ENCODE peak calls at places on chromosomes 4 and X, in four cellular contexts. S is GM06990; K is stimulated activated CD4-positive, alpha-beta T cell treated with anti-CD3 and anti-CD28 coated beads, Interleukin-12 subunit alpha, Interleukin-12 subunit beta, amount 100 ng/mL, for 48 hours; D is activated gamma-delta T cell treated with Interleukin-2 at 50 U/mL for 16 hours. C is an unnamed sample.

GRCh38 chr4:6309755-6310154 is 40.1 kb downstream of the WFS1 start:
- DNase-seq in S (no peak), K (no peak), D (no peak), C (no peak)

GRCh38 chrX:107556967-107557366 is 71.3 kb upstream of the PRPS1 start:
- DNase-seq in S (no peak), K (no peak), D (no peak), C (no peak)

GRCh38 chr4:103091601-103092223 is 7.9 kb downstream of the BDH2 start:
- DNase-seq in S (peak), K (no peak), D (peak), C (peak)

GRCh38 chr4:119743644-119744043 is 115.0 kb upstream of the PDE5A start:
- DNase-seq in S (no peak), K (no peak), D (no peak), C (no peak)

GRCh38 chrX:545488-545887 is 85.1 kb upstream of the SHOX start:
- DNase-seq in S (no peak), K (no peak), D (no peak), C (no peak)

GRCh38 chrX:132732236-132732635 is 226.2 kb downstream of the HS6ST2 start:
- DNase-seq in S (no peak), K (no peak), D (no peak), C (no peak)

GRCh38 chr4:53928825-53929224 is 135.6 kb downstream of the CHIC2 start:
- DNase-seq in S (no peak), K (no peak), D (no peak), C (no peak)

GRCh38 chr4:120052840-120053239 is 13.8 kb downstream of the MAD2L1 start:
- DNase-seq in S (no peak), K (no peak), D (no peak), C (peak)

GRCh38 chr4:176499518-176499917 is 179.8 kb downstream of the SPCS3 start:
- DNase-seq in S (no peak), K (no peak), D (no peak), C (no peak)

GRCh38 chr4:64784125-64784524 is 374.9 kb upstream of the TECRL start:
- DNase-seq in S (no peak), K (no peak), D (no peak), C (no peak)

GRCh38 chr4:15002659-15003440 is 569 bp downstream of the CPEB2 start:
- DNase-seq in S (peak), K (peak), D (peak), C (peak)

GRCh38 chr4:1907848-1908525 is 36.8 kb downstream of the NSD2 start:
- DNase-seq in S (no peak), K (no peak), D (no peak), C (no peak)

GRCh38 chr4:170030121-170030520 is 3.9 kb upstream of the MFAP3L start:
- DNase-seq in S (no peak), K (no peak), D (no peak), C (no peak)

GRCh38 chr4:181085584-181085983 is 1157.6 kb upstream of the TENM3 start:
- DNase-seq in S (no peak), K (no peak), D (no peak), C (no peak)

GRCh38 chrX:136710324-136710951 is 62.5 kb downstream of the CD40LG start:
- DNase-seq in S (no peak), K (no peak), D (no peak), C (no peak)

GRCh38 chr4:153790962-153791551 is 2.2 kb upstream of the SFRP2 start:
- DNase-seq in S (peak), K (peak), D (no peak), C (no peak)

GRCh38 chr4:87092389-87093141 is 127.9 kb downstream of the KLHL8 start:
- DNase-seq in S (peak), K (no peak), D (no peak), C (peak)

C was measured in Peyer's patch.